ENCODE peak calls at places on chromosomes 3 and 15, in ten cellular contexts. One of them, this sample, is unnamed.
A peak's percentile ranks its signal among the peaks of the same experiment; 100 is the strongest.

GRCh38 chr15:88572030-88572333 is 25.5 kb upstream of the DET1 start:
- DNase-seq in stimulated activated CD4-positive, alpha-beta T cell treated with anti-CD3 and anti-CD28 coated beads, TNF-alpha, amount 100 ng/mL, for 24 hours: no peak
- DNase-seq in fibroblast of lung: no peak
- DNase-seq in progenitor cell of endocrine pancreas: no peak
- DNase-seq in HepG2: no peak
- DNase-seq in fibroblast of the aortic adventitia: no peak
- DNase-seq in heart left ventricle: no peak
- DNase-seq in NCI-H2107: no peak
- DNase-seq in esophagus muscularis mucosa: no peak
- DNase-seq in IMR-90: no peak
- DNase-seq in this sample: no peak

GRCh38 chr3:192570757-192571156 is 156.6 kb downstream of the FGF12 start:
- DNase-seq in stimulated activated CD4-positive, alpha-beta T cell treated with anti-CD3 and anti-CD28 coated beads, TNF-alpha, amount 100 ng/mL, for 24 hours: no peak
- DNase-seq in HepG2: no peak
- DNase-seq in esophagus muscularis mucosa: no peak
- DNase-seq in fibroblast of the aortic adventitia: peak; percentile 26
- DNase-seq in NCI-H2107: no peak
- DNase-seq in IMR-90: no peak
- DNase-seq in heart left ventricle: peak; percentile 15
- DNase-seq in progenitor cell of endocrine pancreas: no peak
- DNase-seq in fibroblast of lung: peak; percentile 25
- DNase-seq in this sample: no peak

GRCh38 chr3:107680698-107681097 is 157.9 kb downstream of the BBX start:
- DNase-seq in HepG2: no peak
- DNase-seq in NCI-H2107: no peak
- DNase-seq in progenitor cell of endocrine pancreas: no peak
- DNase-seq in fibroblast of the aortic adventitia: no peak
- DNase-seq in esophagus muscularis mucosa: no peak
- DNase-seq in fibroblast of lung: peak; percentile 75
- DNase-seq in IMR-90: peak; percentile 51
- DNase-seq in stimulated activated CD4-positive, alpha-beta T cell treated with anti-CD3 and anti-CD28 coated beads, TNF-alpha, amount 100 ng/mL, for 24 hours: no peak
- DNase-seq in heart left ventricle: no peak
- DNase-seq in this sample: no peak

GRCh38 chr3:48408823-48409281 is 21.0 kb downstream of the PLXNB1 start:
- DNase-seq in progenitor cell of endocrine pancreas: peak; percentile 5
- DNase-seq in IMR-90: no peak
- DNase-seq in esophagus muscularis mucosa: no peak
- DNase-seq in fibroblast of lung: no peak
- DNase-seq in HepG2: no peak
- DNase-seq in stimulated activated CD4-positive, alpha-beta T cell treated with anti-CD3 and anti-CD28 coated beads, TNF-alpha, amount 100 ng/mL, for 24 hours: no peak
- DNase-seq in NCI-H2107: no peak
- DNase-seq in heart left ventricle: peak; percentile 3
- DNase-seq in fibroblast of the aortic adventitia: no peak
- DNase-seq in this sample: no peak

GRCh38 chr3:40550168-40550567 is 25.4 kb downstream of the ZNF621 start:
- DNase-seq in IMR-90: no peak
- DNase-seq in fibroblast of lung: no peak
- DNase-seq in stimulated activated CD4-positive, alpha-beta T cell treated with anti-CD3 and anti-CD28 coated beads, TNF-alpha, amount 100 ng/mL, for 24 hours: no peak
- DNase-seq in heart left ventricle: no peak
- DNase-seq in fibroblast of the aortic adventitia: peak; percentile 31
- DNase-seq in esophagus muscularis mucosa: no peak
- DNase-seq in NCI-H2107: no peak
- DNase-seq in progenitor cell of endocrine pancreas: no peak
- DNase-seq in HepG2: no peak
- DNase-seq in this sample: no peak

GRCh38 chr15:80709542-80709941 is 14.4 kb downstream of the ABHD17C start:
- DNase-seq in esophagus muscularis mucosa: no peak
- DNase-seq in IMR-90: no peak
- DNase-seq in fibroblast of lung: no peak
- DNase-seq in progenitor cell of endocrine pancreas: no peak
- DNase-seq in NCI-H2107: no peak
- DNase-seq in fibroblast of the aortic adventitia: no peak
- DNase-seq in HepG2: no peak
- DNase-seq in heart left ventricle: no peak
- DNase-seq in stimulated activated CD4-positive, alpha-beta T cell treated with anti-CD3 and anti-CD28 coated beads, TNF-alpha, amount 100 ng/mL, for 24 hours: no peak
- DNase-seq in this sample: peak; percentile 89

GRCh38 chr3:124044961-124045360 is 53.0 kb upstream of the ROPN1 start:
- DNase-seq in IMR-90: no peak
- DNase-seq in progenitor cell of endocrine pancreas: no peak
- DNase-seq in HepG2: no peak
- DNase-seq in heart left ventricle: no peak
- DNase-seq in fibroblast of lung: no peak
- DNase-seq in fibroblast of the aortic adventitia: no peak
- DNase-seq in NCI-H2107: no peak
- DNase-seq in stimulated activated CD4-positive, alpha-beta T cell treated with anti-CD3 and anti-CD28 coated beads, TNF-alpha, amount 100 ng/mL, for 24 hours: no peak
- DNase-seq in esophagus muscularis mucosa: no peak
- DNase-seq in this sample: no peak

GRCh38 chr3:52742418-52743041 is 28.2 kb downstream of the NEK4 start:
- DNase-seq in IMR-90: peak; percentile 34
- DNase-seq in HepG2: peak; percentile 44
- DNase-seq in progenitor cell of endocrine pancreas: no peak
- DNase-seq in fibroblast of the aortic adventitia: peak; percentile 60
- DNase-seq in heart left ventricle: no peak
- DNase-seq in stimulated activated CD4-positive, alpha-beta T cell treated with anti-CD3 and anti-CD28 coated beads, TNF-alpha, amount 100 ng/mL, for 24 hours: no peak
- DNase-seq in NCI-H2107: no peak
- DNase-seq in esophagus muscularis mucosa: no peak
- DNase-seq in fibroblast of lung: peak; percentile 27
- DNase-seq in this sample: peak; percentile 57

GRCh38 chr3:62833538-62833937 is 41.7 kb downstream of the CADPS start:
- DNase-seq in heart left ventricle: no peak
- DNase-seq in fibroblast of the aortic adventitia: no peak
- DNase-seq in stimulated activated CD4-positive, alpha-beta T cell treated with anti-CD3 and anti-CD28 coated beads, TNF-alpha, amount 100 ng/mL, for 24 hours: no peak
- DNase-seq in fibroblast of lung: peak; percentile 19
- DNase-seq in HepG2: peak; percentile 1
- DNase-seq in NCI-H2107: no peak
- DNase-seq in IMR-90: no peak
- DNase-seq in esophagus muscularis mucosa: no peak
- DNase-seq in progenitor cell of endocrine pancreas: no peak
- DNase-seq in this sample: peak; percentile 20

GRCh38 chr3:39934696-39935095 is 125.3 kb downstream of the MYRIP start:
- DNase-seq in stimulated activated CD4-positive, alpha-beta T cell treated with anti-CD3 and anti-CD28 coated beads, TNF-alpha, amount 100 ng/mL, for 24 hours: no peak
- DNase-seq in NCI-H2107: no peak
- DNase-seq in fibroblast of lung: no peak
- DNase-seq in HepG2: no peak
- DNase-seq in heart left ventricle: no peak
- DNase-seq in progenitor cell of endocrine pancreas: no peak
- DNase-seq in esophagus muscularis mucosa: no peak
- DNase-seq in fibroblast of the aortic adventitia: no peak
- DNase-seq in IMR-90: no peak
- DNase-seq in this sample: no peak

GRCh38 chr3:178457506-178457905 is 78.7 kb upstream of the KCNMB2 start:
- DNase-seq in HepG2: no peak
- DNase-seq in fibroblast of lung: no peak
- DNase-seq in progenitor cell of endocrine pancreas: no peak
- DNase-seq in NCI-H2107: no peak
- DNase-seq in fibroblast of the aortic adventitia: no peak
- DNase-seq in stimulated activated CD4-positive, alpha-beta T cell treated with anti-CD3 and anti-CD28 coated beads, TNF-alpha, amount 100 ng/mL, for 24 hours: no peak
- DNase-seq in esophagus muscularis mucosa: no peak
- DNase-seq in heart left ventricle: no peak
- DNase-seq in IMR-90: no peak
- DNase-seq in this sample: no peak

GRCh38 chr3:117019082-117019713 is 309.6 kb downstream of the TUSC7 start:
- DNase-seq in NCI-H2107: peak; percentile 38
- DNase-seq in HepG2: peak; percentile 10
- DNase-seq in IMR-90: peak; percentile 76
- DNase-seq in fibroblast of the aortic adventitia: peak; percentile 79
- DNase-seq in progenitor cell of endocrine pancreas: peak; percentile 48
- DNase-seq in esophagus muscularis mucosa: no peak
- DNase-seq in heart left ventricle: peak; percentile 29
- DNase-seq in fibroblast of lung: peak; percentile 51
- DNase-seq in stimulated activated CD4-positive, alpha-beta T cell treated with anti-CD3 and anti-CD28 coated beads, TNF-alpha, amount 100 ng/mL, for 24 hours: no peak
- DNase-seq in this sample: peak; percentile 64

GRCh38 chr3:45793482-45794176 is 2.7 kb downstream of the SLC6A20 start:
- DNase-seq in fibroblast of lung: no peak
- DNase-seq in stimulated activated CD4-positive, alpha-beta T cell treated with anti-CD3 and anti-CD28 coated beads, TNF-alpha, amount 100 ng/mL, for 24 hours: no peak
- DNase-seq in progenitor cell of endocrine pancreas: no peak
- DNase-seq in heart left ventricle: no peak
- DNase-seq in esophagus muscularis mucosa: no peak
- DNase-seq in IMR-90: no peak
- DNase-seq in NCI-H2107: no peak
- DNase-seq in HepG2: no peak
- DNase-seq in fibroblast of the aortic adventitia: no peak
- DNase-seq in this sample: peak; percentile 18

GRCh38 chr15:52178765-52179164 is 12.4 kb downstream of the GNB5 start:
- DNase-seq in HepG2: no peak
- DNase-seq in esophagus muscularis mucosa: peak; percentile 64
- DNase-seq in heart left ventricle: no peak
- DNase-seq in progenitor cell of endocrine pancreas: no peak
- DNase-seq in fibroblast of lung: no peak
- DNase-seq in IMR-90: no peak
- DNase-seq in NCI-H2107: no peak
- DNase-seq in stimulated activated CD4-positive, alpha-beta T cell treated with anti-CD3 and anti-CD28 coated beads, TNF-alpha, amount 100 ng/mL, for 24 hours: no peak
- DNase-seq in fibroblast of the aortic adventitia: no peak
- DNase-seq in this sample: no peak

GRCh38 chr3:34793066-34793465 is 846.3 kb upstream of the ARPP21 start:
- DNase-seq in fibroblast of the aortic adventitia: no peak
- DNase-seq in stimulated activated CD4-positive, alpha-beta T cell treated with anti-CD3 and anti-CD28 coated beads, TNF-alpha, amount 100 ng/mL, for 24 hours: no peak
- DNase-seq in HepG2: no peak
- DNase-seq in progenitor cell of endocrine pancreas: no peak
- DNase-seq in esophagus muscularis mucosa: no peak
- DNase-seq in IMR-90: no peak
- DNase-seq in fibroblast of lung: peak; percentile 9
- DNase-seq in heart left ventricle: no peak
- DNase-seq in NCI-H2107: no peak
- DNase-seq in this sample: no peak

GRCh38 chr3:46960081-46960701 is 16.4 kb downstream of the CCDC12 start:
- DNase-seq in IMR-90: peak; percentile 78
- DNase-seq in fibroblast of lung: peak; percentile 73
- DNase-seq in HepG2: no peak
- DNase-seq in fibroblast of the aortic adventitia: peak; percentile 53
- DNase-seq in stimulated activated CD4-positive, alpha-beta T cell treated with anti-CD3 and anti-CD28 coated beads, TNF-alpha, amount 100 ng/mL, for 24 hours: no peak
- DNase-seq in heart left ventricle: no peak
- DNase-seq in NCI-H2107: no peak
- DNase-seq in esophagus muscularis mucosa: no peak
- DNase-seq in progenitor cell of endocrine pancreas: no peak
- DNase-seq in this sample: peak; percentile 94

GRCh38 chr15:43775411-43775965 is 1.3 kb downstream of the ELL3 start:
- DNase-seq in fibroblast of lung: peak; percentile 48
- DNase-seq in stimulated activated CD4-positive, alpha-beta T cell treated with anti-CD3 and anti-CD28 coated beads, TNF-alpha, amount 100 ng/mL, for 24 hours: no peak
- DNase-seq in NCI-H2107: peak; percentile 16
- DNase-seq in fibroblast of the aortic adventitia: peak; percentile 30
- DNase-seq in heart left ventricle: no peak
- DNase-seq in esophagus muscularis mucosa: no peak
- DNase-seq in IMR-90: peak; percentile 58
- DNase-seq in HepG2: peak; percentile 79
- DNase-seq in progenitor cell of endocrine pancreas: no peak
- DNase-seq in this sample: peak; percentile 87